ENCODE peak calls at places on chromosomes 4 and X, in six cellular contexts. A is mesothelial cell of epicardium; O is HCT116; X is activated naive CD4-positive, alpha-beta T cell; B is effector memory CD4-positive, alpha-beta T cell; L is D341Med. U is an unnamed sample.

GRCh38 chrX:154512879-154513553 is 3.0 kb downstream of the FAM3A start:
- DNase-seq in B (no peak), L (no peak), X (no peak), A (no peak), O (no peak), U (no peak)

GRCh38 chrX:22081475-22082092 is 49.5 kb downstream of the PHEX start:
- DNase-seq in X (peak), A (peak), L (peak), O (peak), B (peak), U (peak)

GRCh38 chr4:108889696-108890475 is 127.0 kb upstream of the ETNPPL start:
- DNase-seq in O (no peak), X (no peak), L (no peak), A (no peak), B (no peak), U (no peak)

GRCh38 chrX:10579753-10580060 is 40.7 kb downstream of the MID1 start:
- DNase-seq in O (peak), X (no peak), B (no peak), A (no peak), L (no peak), U (peak)

GRCh38 chr4:181949704-181950312 is 293.4 kb upstream of the TENM3 start:
- DNase-seq in B (no peak), O (no peak), A (no peak), X (no peak), L (no peak), U (no peak)

GRCh38 chrX:121876316-121876715 is 828.9 kb downstream of the GLUD2 start:
- DNase-seq in X (no peak), A (no peak), L (no peak), B (no peak), O (no peak), U (peak)

GRCh38 chrX:73524906-73525305 is 38.1 kb upstream of the CHIC1 start:
- DNase-seq in B (no peak), O (no peak), A (no peak), L (no peak), X (no peak), U (no peak)

GRCh38 chr4:72377491-72378194 is 191.4 kb downstream of the ADAMTS3 start:
- DNase-seq in L (no peak), B (no peak), X (no peak), O (no peak), A (no peak), U (no peak)

GRCh38 chr4:78298618-78299017 is 241.5 kb downstream of the FRAS1 start:
- DNase-seq in X (no peak), O (no peak), L (no peak), B (no peak), A (no peak), U (peak)

GRCh38 chrX:121301822-121302221 is 254.4 kb downstream of the GLUD2 start:
- DNase-seq in L (no peak), A (no peak), O (no peak), X (no peak), B (no peak), U (no peak)

GRCh38 chr4:4792516-4792915 is 66.9 kb upstream of the MSX1 start:
- DNase-seq in X (no peak), O (no peak), B (no peak), A (no peak), L (no peak), U (peak)

GRCh38 chrX:140299411-140299810 is 205.5 kb downstream of the SOX3 start:
- DNase-seq in A (no peak), L (no peak), B (no peak), X (no peak), O (no peak), U (no peak)

GRCh38 chr4:24601121-24601520 is 16.8 kb upstream of the DHX15 start:
- DNase-seq in L (no peak), O (no peak), X (no peak), A (no peak), B (no peak), U (no peak)

GRCh38 chrX:9724711-9725110 is 40.9 kb downstream of the GPR143 start:
- DNase-seq in A (no peak), O (no peak), X (no peak), B (no peak), L (no peak), U (peak)

GRCh38 chrX:40097492-40098263 is at the start of gene BCOR:
- DNase-seq in B (peak), O (no peak), A (peak), X (peak), L (peak), U (no peak)

GRCh38 chr4:73417973-73418372 is 13.9 kb downstream of the ALB start:
- DNase-seq in O (no peak), X (no peak), B (no peak), L (no peak), A (no peak), U (peak)

GRCh38 chr4:150581206-150581605 is 745 bp upstream of the MAB21L2 start:
- DNase-seq in X (no peak), L (no peak), A (no peak), B (no peak), O (no peak), U (no peak)

GRCh38 chrX:136735604-136736003 is 45.1 kb downstream of the ARHGEF6 start:
- DNase-seq in B (no peak), X (no peak), O (no peak), A (no peak), L (no peak), U (no peak)

GRCh38 chr4:40247350-40247749 is 50.5 kb downstream of the RHOH start:
- DNase-seq in A (no peak), O (no peak), B (peak), X (peak), L (no peak), U (no peak)

GRCh38 chrX:120299928-120300327 is 11.3 kb downstream of the TMEM255A start:
- DNase-seq in L (no peak), B (no peak), A (no peak), X (no peak), O (no peak), U (no peak)

GRCh38 chrX:149495573-149496071 is 9.5 kb downstream of the IDS start:
- DNase-seq in L (no peak), X (no peak), O (peak), B (no peak), A (no peak), U (peak)

GRCh38 chrX:7462110-7462509 is 314.2 kb upstream of the PUDP start:
- DNase-seq in B (no peak), O (no peak), X (no peak), A (no peak), L (no peak), U (no peak)

GRCh38 chrX:154733072-154733425 is 17.8 kb downstream of the GAB3 start:
- DNase-seq in L (no peak), O (no peak), X (no peak), A (no peak), B (no peak), U (no peak)

GRCh38 chr4:90293320-90293719 is 166.1 kb downstream of the CCSER1 start:
- DNase-seq in A (no peak), O (no peak), X (no peak), L (no peak), B (no peak), U (peak)

GRCh38 chrX:149799095-149799721 is 17.5 kb downstream of the MAGEA9 start:
- DNase-seq in B (no peak), O (no peak), L (no peak), X (no peak), A (no peak), U (no peak)

GRCh38 chrX:136065044-136065671 is 79.9 kb downstream of the SLC9A6 start:
- DNase-seq in X (peak), L (peak), O (no peak), A (no peak), B (peak), U (peak)